ENCODE peak calls at places on chromosomes 3 and 15, in five cellular contexts. Q is kidney; C is CD4-positive, alpha-beta memory T cell; V is esophagus squamous epithelium; L is Peyer's patch. E is an unnamed sample. For H3K4me1, the result is how much of the 10 kb centered on the place peaks cover.

GRCh38 chr3:17132286-17133115 is 247.7 kb downstream of the PLCL2 start:
- DNase-seq in L (no peak), C (no peak), Q (no peak), V (no peak), E (no peak)

GRCh38 chr3:143562789-143563188 is 285.5 kb downstream of the SLC9A9 start:
- DNase-seq in V (no peak), Q (no peak), C (no peak), L (no peak), E (no peak)

GRCh38 chr15:90915808-90916440 is 12.8 kb downstream of the MAN2A2 start:
- DNase-seq in C (no peak), V (peak), Q (peak), L (no peak), E (no peak)

GRCh38 chr3:177345049-177345972 is 148.0 kb upstream of the TBL1XR1 start:
- DNase-seq in V (peak), L (peak), C (no peak), Q (peak), E (peak)

GRCh38 chr3:171772427-171773056 is 37.7 kb downstream of the PLD1 start:
- DNase-seq in L (no peak), V (no peak), Q (no peak), C (peak), E (peak)

GRCh38 chr3:12707425-12707824 is 43.5 kb upstream of the RAF1 start:
- DNase-seq in L (no peak), V (no peak), C (no peak), Q (no peak), E (no peak)

GRCh38 chr3:12405432-12406272 is 78.6 kb upstream of the TSEN2 start:
- DNase-seq in C (no peak), V (peak), L (peak), Q (peak), E (no peak)

GRCh38 chr3:29978036-29978435 is 628.4 kb upstream of the TGFBR2 start:
- DNase-seq in L (no peak), Q (no peak), C (no peak), V (no peak), E (no peak)

GRCh38 chr3:79467721-79468120 is 300.1 kb downstream of the ROBO1 start:
- DNase-seq in V (no peak), Q (no peak), C (no peak), L (no peak), E (no peak)

GRCh38 chr15:51536965-51537574 is 85.5 kb downstream of the DMXL2 start:
- DNase-seq in Q (no peak), C (no peak), V (no peak), L (no peak), E (peak)

GRCh38 chr3:179701176-179701827 is 48.5 kb downstream of the USP13 start:
- DNase-seq in C (no peak), Q (no peak), L (no peak), V (no peak), E (no peak)

GRCh38 chr15:47511241-47511640 is 206.1 kb upstream of the SEMA6D start:
- DNase-seq in C (no peak), L (no peak), V (no peak), Q (no peak), E (no peak)

GRCh38 chr3:171348121-171348520 is 112.1 kb downstream of the TNIK start:
- DNase-seq in L (no peak), Q (no peak), V (no peak), C (no peak), E (peak)

GRCh38 chr15:82298032-82298431 is 35.4 kb downstream of the SAXO2 start:
- DNase-seq in L (no peak), V (no peak), Q (no peak), C (no peak), E (no peak)

GRCh38 chr3:185986201-185986600 is 48.4 kb upstream of the TRA2B start:
- DNase-seq in C (no peak), Q (no peak), L (no peak), V (no peak), E (no peak)

GRCh38 chr3:35484939-35485605 is 154.3 kb upstream of the ARPP21 start:
- DNase-seq in Q (no peak), C (no peak), V (no peak), L (no peak), E (no peak)

GRCh38 chr15:25874379-25874778 is 11.3 kb upstream of the ATP10A start:
- DNase-seq in Q (no peak), L (no peak), V (no peak), C (no peak), E (no peak)

GRCh38 chr3:128006471-128007424 is 45.5 kb upstream of the SEC61A1 start:
- DNase-seq in L (no peak), C (no peak), Q (no peak), V (no peak), E (peak)

GRCh38 chr3:124217542-124217941 is 225.6 kb upstream of the ROPN1 start:
- DNase-seq in C (no peak), Q (no peak), L (no peak), V (no peak), E (peak)

GRCh38 chr3:98010194-98010882 is 24.8 kb downstream of the GABRR3 start:
- DNase-seq in V (no peak), C (no peak), Q (no peak), L (no peak), E (no peak)

GRCh38 chr3:132261501-132261900 is 55.7 kb upstream of the ACP3 start:
- DNase-seq in L (no peak), Q (no peak), C (no peak), V (no peak), E (no peak)

GRCh38 chr3:132265008-132265407 is 52.2 kb upstream of the ACP3 start:
- DNase-seq in Q (no peak), L (no peak), V (no peak), C (no peak), E (no peak)

GRCh38 chr3:132262956-132263355 is 54.3 kb upstream of the ACP3 start:
- DNase-seq in L (no peak), Q (no peak), C (no peak), V (no peak), E (no peak)

GRCh38 chr3:132265488-132265887 is 51.7 kb upstream of the ACP3 start:
- DNase-seq in Q (no peak), L (no peak), C (no peak), V (no peak), E (no peak)

GRCh38 chr3:132262305-132262704 is 54.9 kb upstream of the ACP3 start:
- DNase-seq in V (no peak), L (no peak), C (no peak), Q (no peak), E (no peak)
- H3K27ac ChIP-seq in V (peak), L (no peak), C (no peak), Q (no peak), E (no peak)

DNA sequence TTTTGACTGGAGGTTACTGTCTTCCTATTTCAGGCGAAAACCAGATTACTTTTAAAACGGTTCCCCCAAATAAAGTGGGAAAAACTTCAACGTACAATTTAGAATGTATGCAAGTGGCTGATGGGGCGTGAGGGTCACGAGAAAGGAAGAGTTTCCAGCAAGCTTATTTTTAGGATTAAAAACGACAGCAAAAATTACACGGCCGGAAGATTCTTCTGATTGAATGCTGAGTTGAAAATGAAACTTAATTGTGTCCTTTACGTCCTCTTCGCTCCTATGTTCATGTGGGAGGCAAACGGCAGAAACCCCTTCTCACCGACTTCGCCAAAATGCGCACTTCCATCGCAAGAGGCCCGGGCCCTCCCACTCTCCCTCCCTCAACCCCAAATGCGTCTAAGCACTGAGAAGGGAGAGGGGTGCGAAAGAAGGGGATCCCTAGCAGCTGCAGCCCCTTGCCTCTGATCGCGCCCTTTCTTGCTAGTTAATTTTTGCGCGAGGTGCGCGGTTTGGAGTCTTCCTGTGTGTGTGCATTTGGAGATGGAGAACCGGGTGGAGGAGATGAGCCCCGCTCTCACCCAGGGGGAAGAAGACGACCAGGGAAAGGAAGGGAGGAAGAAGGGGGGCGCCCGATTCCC is 648 bp downstream of the CD47 start:
- DNase-seq in V (no peak), C (peak), Q (no peak), L (peak), E (peak)
- H3K4me1 ChIP-seq in V (under half), C (half or more), Q (under half), L (under half), E (under half)

GRCh38 chr3:196969660-196970546 is 1.3 kb upstream of the PIGZ start:
- DNase-seq in C (peak), L (peak), Q (peak), V (no peak), E (peak)
- H3K4me3 ChIP-seq in C (no peak), L (peak), Q (no peak), V (peak), E (peak)

GRCh38 chr3:52891615-52892081 is 5.7 kb downstream of the STIMATE start:
- DNase-seq in C (no peak), L (no peak), V (no peak), Q (no peak), E (peak)
- H3K27ac ChIP-seq in C (peak), L (no peak), V (no peak), Q (peak), E (no peak)

GRCh38 chr3:112003321-112004080 is 4.8 kb downstream of the TAGLN3 start:
- DNase-seq in Q (no peak), L (no peak), V (no peak), C (no peak), E (no peak)

GRCh38 chr3:111999924-112000835 is 1.5 kb downstream of the TAGLN3 start:
- DNase-seq in C (no peak), Q (no peak), L (no peak), V (no peak), E (no peak)

GRCh38 chr3:112002458-112002971 is 3.8 kb downstream of the TAGLN3 start:
- DNase-seq in L (no peak), Q (no peak), V (no peak), C (no peak), E (no peak)

GRCh38 chr3:112000971-112001370 is 2.2 kb downstream of the TAGLN3 start:
- DNase-seq in L (no peak), Q (no peak), V (no peak), C (no peak), E (no peak)

DNA sequence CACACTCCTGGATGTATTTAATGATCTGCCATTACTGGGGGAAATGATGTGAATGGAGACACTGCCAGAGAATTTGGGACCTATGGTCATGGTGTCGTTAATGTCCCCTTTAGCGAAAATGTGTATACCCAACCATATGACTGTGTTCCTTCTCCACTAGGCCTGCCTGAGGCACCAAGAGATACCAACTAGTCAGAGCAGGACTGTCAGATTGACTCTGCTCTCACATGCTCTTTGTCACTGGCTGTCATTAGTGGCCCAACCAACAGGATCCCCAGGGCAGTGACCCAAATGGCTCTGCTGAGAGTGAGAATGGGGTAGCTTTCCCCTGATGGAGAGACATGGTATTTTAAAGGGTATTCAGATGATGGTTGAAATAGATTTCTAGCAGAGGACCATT is 2.8 kb downstream of the TAGLN3 start:
- DNase-seq in V (no peak), L (no peak), Q (no peak), C (no peak), E (no peak)
- H3K4me1 ChIP-seq in V (under half), L (under half), Q (under half), C (under half), E (under half)

GRCh38 chr15:43239732-43240491 is 19.1 kb upstream of the EPB42 start:
- DNase-seq in L (no peak), C (no peak), Q (no peak), V (no peak), E (no peak)
- H3K4me3 ChIP-seq in L (no peak), C (no peak), Q (no peak), V (no peak), E (no peak)

E was measured in cardiac muscle cell.